ENCODE peak calls at places on chromosomes 11 and 22, in four cellular contexts. E is lung, B is HFF-Myc, L is brain microvascular endothelial cell. W is an unnamed sample.

GRCh38 chr11:132862918-132863317 is 669.4 kb downstream of the OPCML start:
- DNase-seq in E (no peak), B (no peak), L (no peak), W (no peak)

GRCh38 chr22:22948651-22949611 is 61.3 kb downstream of the IGLL5 start:
- DNase-seq in E (no peak), B (no peak), L (no peak), W (no peak)

GRCh38 chr11:133928628-133929059 is 28.1 kb downstream of the IGSF9B start:
- DNase-seq in E (no peak), B (no peak), L (no peak), W (peak; percentile 55)

GRCh38 chr11:31531293-31531692 is 21.7 kb downstream of the ELP4 start:
- DNase-seq in E (no peak), B (no peak), L (no peak), W (no peak)

GRCh38 chr11:449889-450808 is at the start of gene PTDSS2:
- DNase-seq in E (peak; percentile 97), B (peak; percentile 90), L (peak; percentile 95), W (peak; percentile 92)

GRCh38 chr11:125624756-125625213 is at the start of gene CHEK1:
- DNase-seq in E (no peak), B (no peak), L (no peak), W (no peak)

GRCh38 chr22:22110548-22111266 is 128.1 kb upstream of the TOP3B start:
- DNase-seq in E (no peak), B (peak; percentile 12), L (peak; percentile 66), W (peak; percentile 13)

GRCh38 chr22:21866821-21867527 is 471 bp downstream of the MAPK1 start:
- DNase-seq in E (no peak), B (no peak), L (peak; percentile 16), W (no peak)

GRCh38 chr22:23289851-23290724 is 109.8 kb downstream of the BCR start:
- DNase-seq in E (peak; percentile 70), B (peak; percentile 46), L (peak; percentile 35), W (no peak)

GRCh38 chr22:46057762-46058420 is 80.9 kb upstream of the WNT7B start:
- DNase-seq in E (peak; percentile 63), B (no peak), L (no peak), W (peak; percentile 44)

GRCh38 chr22:43774318-43774717 is 37.8 kb downstream of the EFCAB6 start:
- DNase-seq in E (no peak), B (no peak), L (no peak), W (no peak)

DNA sequence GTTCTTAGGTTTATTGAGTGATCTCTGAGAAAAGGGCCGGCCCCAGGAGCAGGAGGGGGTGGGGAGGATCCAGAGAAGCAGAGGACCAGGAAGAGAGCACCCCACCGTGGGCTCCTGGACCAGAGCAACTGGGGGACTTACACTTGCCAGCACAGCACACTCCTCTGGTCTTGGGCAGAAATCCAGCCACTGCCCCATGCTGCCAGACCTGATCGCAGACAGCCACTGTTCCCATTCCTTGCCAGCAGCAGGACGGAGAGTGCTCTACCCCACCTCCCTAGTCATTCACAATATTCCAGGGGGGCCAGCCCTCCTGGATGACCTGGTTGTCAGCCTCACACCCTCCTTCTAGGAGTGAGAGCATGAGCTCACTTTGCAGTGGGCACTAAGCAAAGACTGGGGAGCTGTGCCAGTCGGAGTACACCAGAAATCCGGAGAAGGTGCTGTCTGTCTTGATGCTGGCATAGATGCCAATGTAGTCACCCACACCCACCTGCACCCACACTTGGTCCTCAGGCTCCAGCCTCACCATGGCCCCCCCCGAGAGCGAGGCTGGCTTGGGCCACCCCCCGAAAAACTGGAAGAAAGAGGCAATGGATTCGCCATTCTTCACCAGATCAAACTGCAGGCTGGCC is 1.6 kb downstream of the C1QTNF5 start:
- DNase-seq in E (no peak), B (no peak), L (no peak), W (no peak)
- H3K4me3 ChIP-seq in E (peak overlapping the region; percentile 52), B (peak overlapping the region; percentile 39), L (no peak overlapping the region), W (no peak overlapping the region)

DNA sequence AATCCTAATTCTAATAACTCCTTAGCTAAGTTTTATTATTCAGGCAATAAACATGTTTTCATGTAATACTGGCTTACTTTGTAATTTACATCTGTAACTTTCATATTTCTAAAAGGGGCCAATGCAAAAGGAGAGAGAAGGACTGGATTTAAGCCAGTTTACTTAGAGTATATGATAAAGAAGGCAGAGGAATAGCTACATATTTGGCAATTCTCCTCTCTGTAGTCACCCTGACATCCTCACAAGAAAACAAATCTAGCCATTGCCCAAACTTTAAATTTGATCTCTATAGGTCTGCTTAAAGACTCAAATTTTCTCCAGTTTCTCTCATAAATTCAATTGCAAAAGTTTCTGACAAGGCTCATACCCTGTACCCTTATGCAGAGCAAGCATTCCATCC is 2.1 kb downstream of the FIBIN start:
- DNase-seq in E (no peak), B (no peak), L (no peak), W (no peak)
- H3K4me3 ChIP-seq in E (no peak overlapping the region), B (peak overlapping the region; percentile 84), L (peak overlapping the region; percentile 81), W (no peak overlapping the region)

GRCh38 chr11:71193431-71193830 is 58.9 kb downstream of the SHANK2 start:
- DNase-seq in E (no peak), B (no peak), L (no peak), W (no peak)
- H3K4me3 ChIP-seq in E (no peak overlapping the region), B (no peak overlapping the region), L (no peak overlapping the region), W (no peak overlapping the region)

GRCh38 chr11:10295056-10295901 is 1.3 kb upstream of the SBF2 start:
- DNase-seq in E (no peak), B (no peak), L (no peak), W (no peak)
- H3K4me3 ChIP-seq in E (no peak overlapping the region), B (peak overlapping the region; percentile 63), L (peak overlapping the region; percentile 71), W (peak overlapping the region; percentile 60)

GRCh38 chr11:108853864-108854263 is 189.0 kb downstream of the DDX10 start:
- DNase-seq in E (no peak), B (no peak), L (peak; percentile 12), W (no peak)

GRCh38 chr11:108851781-108852180 is 186.9 kb downstream of the DDX10 start:
- DNase-seq in E (no peak), B (no peak), L (no peak), W (no peak)

GRCh38 chr11:108852701-108853100 is 187.8 kb downstream of the DDX10 start:
- DNase-seq in E (no peak), B (no peak), L (no peak), W (no peak)

GRCh38 chr11:108853151-108853550 is 188.3 kb downstream of the DDX10 start:
- DNase-seq in E (no peak), B (no peak), L (no peak), W (no peak)

GRCh38 chr11:108854366-108854765 is 189.5 kb downstream of the DDX10 start:
- DNase-seq in E (no peak), B (no peak), L (no peak), W (peak; percentile 2)
- H3K4me3 ChIP-seq in E (no peak overlapping the region), B (no peak overlapping the region), L (no peak overlapping the region), W (peak overlapping the region; percentile 11)

DNA sequence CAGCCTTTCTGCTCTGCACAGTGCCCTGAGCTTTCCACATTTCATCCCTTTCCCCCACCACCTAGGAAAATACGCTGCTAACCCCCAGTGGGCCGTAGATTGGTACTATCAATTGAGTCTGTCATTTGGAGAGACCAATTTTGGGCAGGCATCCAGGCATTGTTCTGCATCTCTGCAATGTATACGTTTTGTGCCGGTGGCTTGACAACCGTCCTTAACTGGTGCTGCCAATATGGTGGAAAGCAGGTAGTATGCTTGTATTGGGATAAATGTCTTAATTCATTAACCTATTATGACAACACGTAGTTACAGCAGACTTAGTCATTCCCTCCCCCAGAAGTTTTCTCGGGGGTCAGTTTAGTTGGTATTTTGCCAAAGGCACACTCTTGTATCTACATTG is 1.3 kb downstream of the ELMOD1 start:
- DNase-seq in E (no peak), B (no peak), L (no peak), W (peak; percentile 4)
- H3K4me3 ChIP-seq in E (no peak overlapping the region), B (no peak overlapping the region), L (no peak overlapping the region), W (no peak overlapping the region)

DNA sequence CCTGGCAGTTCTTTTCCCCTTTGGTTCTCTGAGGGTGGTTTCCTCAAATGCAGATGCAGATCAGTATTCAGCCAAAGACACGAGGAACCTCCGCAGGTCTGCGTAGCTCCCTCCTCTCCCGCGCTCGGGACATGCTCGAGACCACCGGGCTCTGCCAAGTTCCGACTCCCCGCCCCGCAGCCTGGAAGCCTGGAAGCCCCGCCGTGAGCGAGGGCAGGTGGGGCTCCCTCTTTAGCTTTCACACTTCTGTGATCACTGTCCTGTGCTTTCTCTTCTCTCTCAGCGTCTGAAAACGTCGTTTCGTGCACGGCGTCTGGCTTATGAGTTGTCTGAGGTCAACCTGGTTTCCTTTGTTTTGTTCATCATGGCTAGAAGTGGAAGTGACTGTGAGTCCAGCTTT is 26.6 kb downstream of the ZBED4 start:
- DNase-seq in E (no peak), B (no peak), L (no peak), W (no peak)
- H3K4me3 ChIP-seq in E (no peak overlapping the region), B (no peak overlapping the region), L (no peak overlapping the region), W (no peak overlapping the region)

GRCh38 chr22:37852418-37852817 is 3.2 kb downstream of the EIF3L start:
- DNase-seq in E (no peak), B (no peak), L (no peak), W (no peak)

GRCh38 chr22:37850801-37851200 is 1.6 kb downstream of the EIF3L start:
- DNase-seq in E (no peak), B (no peak), L (no peak), W (no peak)

GRCh38 chr22:37855462-37855861 is 6.2 kb downstream of the EIF3L start:
- DNase-seq in E (no peak), B (no peak), L (no peak), W (no peak)

GRCh38 chr22:37849089-37849751 is at the start of gene EIF3L:
- DNase-seq in E (peak; percentile 92), B (peak; percentile 61), L (peak; percentile 81), W (peak; percentile 88)

GRCh38 chr22:37854946-37855345 is 5.7 kb downstream of the EIF3L start:
- DNase-seq in E (no peak), B (no peak), L (no peak), W (no peak)
- H3K4me3 ChIP-seq in E (no peak overlapping the region), B (no peak overlapping the region), L (no peak overlapping the region), W (no peak overlapping the region)